ENCODE peak calls at places on chromosomes 7 and 10, in four cellular contexts. M, E, G and V are unnamed samples. For H3K4me1 and H3K36me3, the result is how much of the 10 kb centered on the place peaks cover.

GRCh38 chr7:150567846-150568245 is 656 bp downstream of the GIMAP4 start:
- DNase-seq in M (no peak), E (no peak), G (no peak), V (no peak)

GRCh38 chr7:148747274-148747673 is 48.6 kb downstream of the CUL1 start:
- DNase-seq in M (no peak), E (no peak), G (no peak), V (no peak)

GRCh38 chr10:48523212-48523819 is 81.6 kb downstream of the ARHGAP22 start:
- DNase-seq in M (no peak), E (peak), G (no peak), V (peak)

GRCh38 chr7:35624299-35625186 is 70.4 kb downstream of the HERPUD2 start:
- DNase-seq in M (peak), E (peak), G (no peak), V (no peak)

GRCh38 chr10:4074559-4075407 is 289.8 kb upstream of the KLF6 start:
- DNase-seq in M (no peak), E (no peak), G (no peak), V (no peak)

GRCh38 chr7:14602851-14603250 is 299.7 kb downstream of the DGKB start:
- DNase-seq in M (no peak), E (no peak), G (no peak), V (no peak)

GRCh38 chr7:94949532-94949931 is 42.1 kb downstream of the PPP1R9A start:
- DNase-seq in M (no peak), E (no peak), G (no peak), V (no peak)

GRCh38 chr10:126062132-126063032 is 166.0 kb downstream of the FANK1 start:
- DNase-seq in M (peak), E (peak), G (peak), V (peak)

GRCh38 chr7:66330961-66331360 is 125.8 kb downstream of the TPST1 start:
- DNase-seq in M (peak), E (no peak), G (no peak), V (no peak)

GRCh38 chr7:127536426-127537152 is 48.8 kb downstream of the GCC1 start:
- DNase-seq in M (no peak), E (no peak), G (no peak), V (no peak)

GRCh38 chr7:138684360-138684759 is 16.8 kb downstream of the SVOPL start:
- DNase-seq in M (no peak), E (no peak), G (no peak), V (no peak)

GRCh38 chr7:157555308-157555707 is 218.5 kb downstream of the DNAJB6 start:
- DNase-seq in M (no peak), E (no peak), G (peak), V (no peak)

GRCh38 chr7:12062062-12062461 is 149.0 kb upstream of the TMEM106B start:
- DNase-seq in M (no peak), E (no peak), G (no peak), V (no peak)

GRCh38 chr10:23693398-23693797 is 254.5 kb downstream of the OTUD1 start:
- DNase-seq in M (no peak), E (no peak), G (peak), V (no peak)

GRCh38 chr7:37448057-37448636 is 517 bp downstream of the ELMO1 start:
- DNase-seq in M (no peak), E (no peak), G (no peak), V (no peak)

GRCh38 chr7:138849701-138850100 is 51.7 kb upstream of the ATP6V0A4 start:
- DNase-seq in M (no peak), E (no peak), G (no peak), V (no peak)

GRCh38 chr7:133309333-133309732 is 56.5 kb downstream of the EXOC4 start:
- DNase-seq in M (no peak), E (no peak), G (no peak), V (no peak)

GRCh38 chr7:129376076-129376777 is 58.0 kb upstream of the STRIP2 start:
- DNase-seq in M (peak), E (peak), G (no peak), V (peak)

GRCh38 chr10:34682580-34682979 is 132.5 kb downstream of the PARD3 start:
- DNase-seq in M (no peak), E (no peak), G (no peak), V (no peak)

GRCh38 chr7:1144269-1144771 is 15.7 kb downstream of the ZFAND2A start:
- DNase-seq in M (peak), E (peak), G (no peak), V (no peak)

GRCh38 chr7:45000096-45001032 is at the start of gene CCM2:
- DNase-seq in M (no peak), E (peak), G (peak), V (peak)

GRCh38 chr10:95542330-95542729 is 18.8 kb downstream of the SORBS1 start:
- DNase-seq in M (no peak), E (peak), G (no peak), V (no peak)

GRCh38 chr10:95540514-95541052 is 20.6 kb downstream of the SORBS1 start:
- DNase-seq in M (no peak), E (no peak), G (no peak), V (no peak)

GRCh38 chr10:95543459-95543858 is 17.7 kb downstream of the SORBS1 start:
- DNase-seq in M (no peak), E (no peak), G (no peak), V (no peak)

GRCh38 chr10:95544783-95545500 is 16.2 kb downstream of the SORBS1 start:
- DNase-seq in M (no peak), E (no peak), G (no peak), V (no peak)

GRCh38 chr10:95542761-95543160 is 18.4 kb downstream of the SORBS1 start:
- DNase-seq in M (no peak), E (no peak), G (no peak), V (no peak)
- H3K4me1 ChIP-seq in M (under half), E (half or more), G (under half), V (under half)

DNA sequence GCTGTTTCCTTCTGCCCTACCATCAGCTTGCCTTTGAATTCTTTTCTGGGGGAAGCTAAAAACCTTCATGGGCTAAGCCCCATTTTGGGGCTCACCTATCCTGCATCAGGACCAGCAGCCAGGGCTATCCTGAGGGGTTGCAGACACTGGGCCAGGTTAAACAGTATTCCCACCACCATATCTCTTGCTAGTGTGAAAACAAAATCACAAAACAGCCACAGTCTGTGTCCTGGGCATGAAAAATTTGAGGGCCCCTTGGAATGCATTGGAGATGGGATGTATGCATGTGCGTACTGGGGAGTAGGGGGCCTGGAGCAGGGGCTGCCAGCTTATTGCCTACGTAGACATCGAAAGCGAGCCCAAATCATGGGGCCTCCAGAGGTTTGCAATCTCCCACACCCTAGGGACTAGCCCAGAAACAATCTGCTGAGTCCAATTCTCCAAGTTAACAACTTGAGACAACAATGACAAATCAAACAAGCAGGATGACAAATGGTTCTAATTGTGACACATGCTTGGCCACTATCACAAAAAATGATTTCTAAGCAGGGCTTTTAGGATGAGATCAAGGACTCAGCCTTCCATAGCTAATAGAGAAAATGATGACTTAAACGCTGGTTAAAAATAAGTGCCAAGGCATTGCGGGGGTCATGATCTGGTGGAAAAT is 557.1 kb downstream of the KCNMA1 start:
- DNase-seq in M (no peak), E (no peak), G (no peak), V (no peak)
- H3K36me3 ChIP-seq in M (under half), E (under half), G (under half), V (under half)

DNA sequence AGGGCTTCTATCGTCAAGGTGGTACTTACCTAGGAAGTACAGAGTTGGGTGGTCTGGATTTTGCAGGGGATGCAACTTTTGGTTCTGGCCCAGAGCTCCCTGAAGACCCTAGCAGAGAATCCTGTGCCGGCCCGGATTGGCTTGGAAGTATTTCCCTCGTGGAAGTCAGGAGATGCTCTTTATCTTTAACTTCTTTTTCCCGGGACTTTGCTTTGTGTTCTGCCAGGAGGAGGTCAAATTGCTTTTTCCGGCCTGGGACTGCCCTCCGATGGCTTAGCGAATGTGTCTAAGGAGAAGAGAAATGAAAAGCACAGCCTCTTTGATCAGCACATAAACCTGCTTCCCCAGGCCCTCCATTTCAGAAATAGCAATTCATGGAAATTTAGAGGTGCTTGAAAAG is 57.0 kb upstream of the EFCAB10 start:
- DNase-seq in M (no peak), E (no peak), G (no peak), V (no peak)
- H3K4me1 ChIP-seq in M (under half), E (under half), G (under half), V (under half)

GRCh38 chr7:99359465-99360154 is 14.9 kb upstream of the ARPC1B start:
- DNase-seq in M (no peak), E (no peak), G (no peak), V (no peak)
- H3K36me3 ChIP-seq in M (under half), E (half or more), G (half or more), V (under half)

GRCh38 chr7:122488241-122488640 is 183.7 kb upstream of the FEZF1 start:
- DNase-seq in M (no peak), E (no peak), G (no peak), V (no peak)

GRCh38 chr7:122487131-122487530 is 182.6 kb upstream of the FEZF1 start:
- DNase-seq in M (no peak), E (no peak), G (no peak), V (no peak)

DNA sequence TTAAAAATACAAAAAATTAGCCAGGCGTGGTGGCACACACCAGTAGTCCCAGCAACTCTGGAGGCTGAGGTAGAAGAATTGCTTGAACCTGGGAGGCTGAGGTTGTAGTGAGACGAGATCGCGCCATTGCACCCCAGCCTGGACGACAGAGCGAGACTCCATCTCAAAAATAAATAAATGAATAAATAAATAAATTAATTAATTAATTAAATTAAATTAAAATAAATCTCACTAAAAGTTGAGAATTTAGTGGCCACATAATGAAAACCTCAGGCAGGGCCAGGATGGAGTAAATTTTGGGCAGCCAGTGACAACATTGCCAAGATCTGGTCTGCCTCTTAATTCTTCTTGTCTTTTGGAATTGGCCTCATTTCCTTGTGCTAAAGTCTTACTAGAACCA is 187.5 kb upstream of the FEZF1 start:
- DNase-seq in M (no peak), E (no peak), G (no peak), V (no peak)
- H3K4me1 ChIP-seq in M (under half), E (under half), G (under half), V (under half)

GRCh38 chr7:92088266-92088665 is 46.0 kb downstream of the CYP51A1 start:
- DNase-seq in M (no peak), E (no peak), G (no peak), V (no peak)
- H3K36me3 ChIP-seq in M (under half), E (half or more), G (half or more), V (under half)